ENCODE peak calls at places on chromosome 4, in four cellular contexts. M is Right ventricle myocardium superior; O is COR-L47; E is effector memory CD8-positive, alpha-beta T cell. A is an unnamed sample.

GRCh38 chr4:105714071-105714521 is 5.5 kb downstream of the GSTCD start:
- DNase-seq in M (no peak), O (no peak), E (no peak), A (no peak)

GRCh38 chr4:150769235-150769634 is 187.3 kb downstream of the MAB21L2 start:
- DNase-seq in M (no peak), O (no peak), E (no peak), A (no peak)

GRCh38 chr4:57158762-57159161 is 48.6 kb upstream of the IGFBP7 start:
- DNase-seq in M (no peak), O (no peak), E (no peak), A (no peak)

GRCh38 chr4:53748328-53748772 is 157.1 kb upstream of the LNX1 start:
- DNase-seq in M (no peak), O (no peak), E (no peak), A (no peak)

GRCh38 chr4:1366371-1367229 is 19.6 kb downstream of the UVSSA start:
- DNase-seq in M (peak), O (no peak), E (no peak), A (no peak)

GRCh38 chr4:99087887-99088484 is 602 bp downstream of the ADH5 start:
- DNase-seq in M (peak), O (peak), E (no peak), A (no peak)

GRCh38 chr4:38078590-38079381 is 118.6 kb downstream of the PTTG2 start:
- DNase-seq in M (no peak), O (no peak), E (no peak), A (no peak)

GRCh38 chr4:87103691-87104187 is 116.7 kb downstream of the KLHL8 start:
- DNase-seq in M (no peak), O (no peak), E (no peak), A (no peak)

GRCh38 chr4:155602351-155603140 is 64.1 kb upstream of the GUCY1A1 start:
- DNase-seq in M (no peak), O (peak), E (no peak), A (no peak)

GRCh38 chr4:183347586-183347985 is 25.4 kb upstream of the CLDN24 start:
- DNase-seq in M (no peak), O (no peak), E (no peak), A (no peak)

GRCh38 chr4:85807247-85807915 is 332.4 kb downstream of the ARHGAP24 start:
- DNase-seq in M (peak), O (no peak), E (no peak), A (no peak)

GRCh38 chr4:6272863-6273660 is 3.4 kb downstream of the WFS1 start:
- DNase-seq in M (peak), O (no peak), E (no peak), A (no peak)

GRCh38 chr4:102759835-102760644 is 728 bp downstream of the MANBA start:
- DNase-seq in M (no peak), O (peak), E (peak), A (no peak)

GRCh38 chr4:99915449-99915848 is 21.2 kb upstream of the LAMTOR3 start:
- DNase-seq in M (no peak), O (no peak), E (no peak), A (no peak)

GRCh38 chr4:153785830-153786721 is 2.8 kb downstream of the SFRP2 start:
- DNase-seq in M (no peak), O (no peak), E (no peak), A (no peak)

GRCh38 chr4:17482716-17483115 is 29.2 kb downstream of the QDPR start:
- DNase-seq in M (no peak), O (no peak), E (no peak), A (no peak)

GRCh38 chr4:48069026-48069425 is 52.5 kb downstream of the NIPAL1 start:
- DNase-seq in M (no peak), O (no peak), E (no peak), A (no peak)

GRCh38 chr4:152696764-152697250 is 17.0 kb upstream of the TMEM154 start:
- DNase-seq in M (no peak), O (no peak), E (peak), A (peak)

GRCh38 chr4:138507527-138507926 is 265.4 kb upstream of the SLC7A11 start:
- DNase-seq in M (no peak), O (no peak), E (no peak), A (no peak)

GRCh38 chr4:41661447-41662076 is 87.0 kb downstream of the PHOX2B start:
- DNase-seq in M (peak), O (peak), E (no peak), A (no peak)

GRCh38 chr4:76623217-76624060 is 188.4 kb downstream of the SHROOM3 start:
- DNase-seq in M (no peak), O (no peak), E (no peak), A (no peak)

GRCh38 chr4:124157781-124158180 is 554.8 kb downstream of the ANKRD50 start:
- DNase-seq in M (no peak), O (no peak), E (no peak), A (no peak)

GRCh38 chr4:7486101-7486500 is 51.4 kb upstream of the PSAPL1 start:
- DNase-seq in M (no peak), O (no peak), E (no peak), A (no peak)

GRCh38 chr4:45679411-45679810 is 444.4 kb downstream of the GABRG1 start:
- DNase-seq in M (no peak), O (no peak), E (no peak), A (no peak)

GRCh38 chr4:43325220-43325967 is 432.9 kb downstream of the GRXCR1 start:
- DNase-seq in M (no peak), O (no peak), E (no peak), A (no peak)

GRCh38 chr4:75658881-75659280 is 14.3 kb downstream of the G3BP2 start:
- DNase-seq in M (no peak), O (no peak), E (no peak), A (no peak)

GRCh38 chr4:93243262-93243661 is 585.3 kb upstream of the ATOH1 start:
- DNase-seq in M (no peak), O (peak), E (no peak), A (no peak)

GRCh38 chr4:149493492-149493891 is 322.2 kb downstream of the IQCM start:
- DNase-seq in M (no peak), O (no peak), E (no peak), A (no peak)

GRCh38 chr4:106264331-106264728 is 51.7 kb downstream of the TBCK start:
- DNase-seq in M (no peak), O (no peak), E (no peak), A (no peak)

GRCh38 chr4:164081371-164081770 is 586.9 kb downstream of the TMA16 start:
- DNase-seq in M (no peak), O (no peak), E (no peak), A (no peak)

GRCh38 chr4:84691170-84691691 is 108.3 kb downstream of the CDS1 start:
- DNase-seq in M (no peak), O (no peak), E (no peak), A (no peak)

GRCh38 chr4:24024597-24024996 is 134.8 kb upstream of the PPARGC1A start:
- DNase-seq in M (no peak), O (no peak), E (no peak), A (no peak)

GRCh38 chr4:40586034-40586433 is 43.6 kb downstream of the RBM47 start:
- DNase-seq in M (no peak), O (no peak), E (no peak), A (no peak)

GRCh38 chr4:141788169-141788915 is 152.0 kb downstream of the IL15 start:
- DNase-seq in M (no peak), O (no peak), E (no peak), A (no peak)

GRCh38 chr4:133865606-133866327 is 335.8 kb downstream of the PABPC4L start:
- DNase-seq in M (no peak), O (no peak), E (no peak), A (no peak)

GRCh38 chr4:22514431-22514830 is 1.4 kb downstream of the ADGRA3 start:
- DNase-seq in M (no peak), O (no peak), E (no peak), A (no peak)

GRCh38 chr4:39044947-39045734 is 12.9 kb upstream of the TMEM156 start:
- DNase-seq in M (peak), O (no peak), E (peak), A (peak)

GRCh38 chr4:168098257-168098717 is 6.0 kb downstream of the ANXA10 start:
- DNase-seq in M (no peak), O (no peak), E (no peak), A (no peak)

A was measured in CD8-positive, alpha-beta memory T cell.